ENCODE peak calls at places on chromosomes 16 and 17, in four cellular contexts. R, O, U and A are unnamed samples.

GRCh38 chr17:3990391-3991127 is 26.3 kb upstream of the ATP2A3 start:
- DNase-seq in R (peak), U (no peak), O (peak), A (no peak)

GRCh38 chr17:74444406-74444805 is 12.5 kb downstream of the GPRC5C start:
- DNase-seq in R (no peak), U (no peak), O (no peak), A (no peak)

GRCh38 chr16:17416461-17417221 is 54.1 kb downstream of the XYLT1 start:
- DNase-seq in R (peak), U (no peak), O (peak), A (no peak)

GRCh38 chr16:86227801-86228200 is 282.5 kb upstream of the FOXF1 start:
- DNase-seq in R (peak), U (no peak), O (no peak), A (no peak)

GRCh38 chr17:1413281-1413791 is 13.3 kb upstream of the YWHAE start:
- DNase-seq in O (peak), R (peak), U (no peak), A (no peak)

GRCh38 chr16:2163211-2163881 is 7.8 kb downstream of the TRAF7 start:
- DNase-seq in U (no peak), R (no peak), O (no peak), A (no peak)

GRCh38 chr16:78237856-78238255 is 138.4 kb downstream of the WWOX start:
- DNase-seq in U (no peak), R (no peak), O (no peak), A (no peak)

GRCh38 chr17:46013502-46014165 is 14.6 kb downstream of the STH start:
- DNase-seq in R (peak), O (peak), U (no peak), A (no peak)

GRCh38 chr16:17529982-17530760 is 59.4 kb upstream of the XYLT1 start:
- DNase-seq in U (no peak), O (no peak), R (no peak), A (no peak)

GRCh38 chr16:50573279-50573678 is 25.1 kb downstream of the NKD1 start:
- DNase-seq in O (no peak), R (no peak), U (no peak), A (no peak)

GRCh38 chr17:16472539-16472938 is 19.5 kb downstream of the LRRC75A start:
- DNase-seq in U (no peak), O (no peak), R (no peak), A (no peak)

GRCh38 chr17:16467886-16468285 is 24.1 kb downstream of the LRRC75A start:
- DNase-seq in O (no peak), U (no peak), R (no peak), A (no peak)

GRCh38 chr17:16473286-16474011 is 18.5 kb downstream of the LRRC75A start:
- DNase-seq in U (no peak), R (no peak), O (no peak), A (no peak)

GRCh38 chr17:16468428-16468992 is 23.5 kb downstream of the LRRC75A start:
- DNase-seq in O (no peak), R (no peak), U (no peak), A (no peak)

DNA sequence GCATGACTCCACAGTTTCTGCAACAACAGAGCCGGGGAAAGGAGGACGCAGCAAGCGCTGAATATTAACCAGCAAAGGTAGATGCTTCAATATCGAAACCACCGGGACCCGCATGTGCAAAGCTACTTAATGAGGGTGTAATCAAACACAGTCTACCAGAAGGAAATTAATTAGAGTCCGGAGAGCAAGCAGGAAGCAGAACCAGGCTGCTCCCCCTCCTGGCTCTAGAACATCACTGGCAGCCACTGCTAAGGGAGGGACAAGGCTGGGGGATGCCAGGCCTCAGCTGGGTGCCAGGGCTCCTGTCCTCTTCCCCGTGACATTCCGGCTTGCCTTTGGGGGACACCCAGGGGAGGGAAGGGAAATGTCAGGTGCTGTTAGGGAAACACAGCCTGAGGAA is 21.7 kb downstream of the LRRC75A start:
- DNase-seq in O (peak), U (no peak), R (no peak), A (no peak)
- TF ChIP-seq RFX5 in O (no peak), U (no peak), R (no peak), A (no peak)

DNA sequence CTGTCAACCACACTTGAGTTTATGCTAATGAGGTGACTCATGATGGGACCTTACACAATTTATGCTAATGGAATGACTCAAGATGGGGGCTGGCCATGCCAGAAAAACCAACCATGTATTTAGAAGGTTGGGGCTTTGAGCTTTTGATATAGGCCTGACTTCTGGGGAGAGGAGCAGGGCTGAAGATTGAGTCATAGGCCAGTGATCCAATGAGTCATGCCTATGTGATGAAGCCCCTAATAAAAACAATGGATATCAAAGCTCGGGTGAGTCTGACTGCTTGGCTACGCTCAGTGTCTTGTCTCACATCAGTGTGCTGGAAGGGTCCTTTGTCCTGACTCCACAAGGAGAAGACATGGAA is 7.3 kb downstream of the MFSD6L start:
- DNase-seq in U (no peak), O (no peak), R (peak), A (no peak)
- TF ChIP-seq RFX5 in U (no peak), O (no peak), R (no peak), A (no peak)

GRCh38 chr17:9645858-9646555 is 690 bp downstream of the USP43 start:
- DNase-seq in O (peak), U (peak), R (no peak), A (no peak)
- TF ChIP-seq RFX5 in O (no peak), U (no peak), R (no peak), A (no peak)

GRCh38 chr16:66609139-66609510 is 4.6 kb downstream of the CMTM3 start:
- DNase-seq in R (no peak), U (no peak), O (no peak), A (no peak)

GRCh38 chr16:66610111-66610820 is 5.8 kb downstream of the CMTM3 start:
- DNase-seq in O (no peak), U (no peak), R (no peak), A (no peak)

GRCh38 chr16:66606000-66606751 is 1.7 kb downstream of the CMTM3 start:
- DNase-seq in R (no peak), O (no peak), U (no peak), A (no peak)

GRCh38 chr16:66605177-66605999 is 884 bp downstream of the CMTM3 start:
- DNase-seq in O (peak), U (peak), R (peak), A (no peak)

GRCh38 chr16:66608241-66609138 is 4.0 kb downstream of the CMTM3 start:
- DNase-seq in U (peak), R (peak), O (peak), A (peak)
- TF ChIP-seq RFX5 in U (no peak), R (no peak), O (no peak), A (no peak)

GRCh38 chr16:11233727-11234376 is 22.2 kb downstream of the SOCS1 start:
- DNase-seq in R (no peak), U (no peak), O (no peak), A (peak)
- TF ChIP-seq RFX5 in R (no peak), U (no peak), O (no peak), A (no peak)

GRCh38 chr17:58332720-58333395 is 4.3 kb upstream of the TSPOAP1 start:
- DNase-seq in U (no peak), O (peak), R (no peak), A (no peak)
- TF ChIP-seq RFX5 in U (no peak), O (no peak), R (no peak), A (no peak)

GRCh38 chr17:44199553-44200477 is at the start of gene ATXN7L3:
- DNase-seq in O (peak), U (peak), R (peak), A (peak)

GRCh38 chr17:44197107-44197506 is 2.6 kb downstream of the ATXN7L3 start:
- DNase-seq in U (no peak), O (no peak), R (no peak), A (no peak)

GRCh38 chr17:44197980-44198720 is 1.5 kb downstream of the ATXN7L3 start:
- DNase-seq in U (peak), O (no peak), R (peak), A (no peak)

GRCh38 chr17:44200478-44201155 is 933 bp upstream of the ATXN7L3 start:
- DNase-seq in R (no peak), U (no peak), O (no peak), A (no peak)

GRCh38 chr17:44198721-44199552 is 747 bp downstream of the ATXN7L3 start:
- DNase-seq in O (peak), U (peak), R (peak), A (peak)
- TF ChIP-seq RFX5 in O (no peak), U (no peak), R (no peak), A (no peak)

DNA sequence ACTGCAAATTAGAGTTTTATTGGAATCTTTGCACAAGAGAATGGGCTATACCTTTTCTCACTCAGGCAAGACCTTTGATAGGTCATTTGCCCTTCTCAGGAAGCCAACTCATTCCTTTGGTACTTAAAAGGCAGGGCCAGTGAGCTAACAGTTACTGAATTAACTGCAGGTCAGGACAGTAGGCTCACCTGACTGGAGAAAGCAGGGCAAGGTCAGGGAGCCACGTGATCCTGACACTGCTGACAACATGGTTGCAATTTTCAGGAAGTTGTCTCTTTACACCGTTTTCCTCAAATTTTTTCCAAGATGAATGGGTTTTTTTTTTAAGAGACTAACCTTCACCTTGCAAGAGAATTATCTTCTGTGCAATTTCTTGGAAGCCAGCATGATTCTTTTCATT is 21.1 kb downstream of the CPSF4L start:
- DNase-seq in U (no peak), R (no peak), O (no peak), A (no peak)
- TF ChIP-seq RFX5 in U (no peak), R (no peak), O (no peak), A (no peak)

GRCh38 chr17:43900183-43900857 is 7.0 kb downstream of the MPP2 start:
- DNase-seq in R (peak), U (peak), O (peak), A (no peak)
- TF ChIP-seq RFX5 in R (no peak), U (peak), O (peak), A (no peak)

DNA sequence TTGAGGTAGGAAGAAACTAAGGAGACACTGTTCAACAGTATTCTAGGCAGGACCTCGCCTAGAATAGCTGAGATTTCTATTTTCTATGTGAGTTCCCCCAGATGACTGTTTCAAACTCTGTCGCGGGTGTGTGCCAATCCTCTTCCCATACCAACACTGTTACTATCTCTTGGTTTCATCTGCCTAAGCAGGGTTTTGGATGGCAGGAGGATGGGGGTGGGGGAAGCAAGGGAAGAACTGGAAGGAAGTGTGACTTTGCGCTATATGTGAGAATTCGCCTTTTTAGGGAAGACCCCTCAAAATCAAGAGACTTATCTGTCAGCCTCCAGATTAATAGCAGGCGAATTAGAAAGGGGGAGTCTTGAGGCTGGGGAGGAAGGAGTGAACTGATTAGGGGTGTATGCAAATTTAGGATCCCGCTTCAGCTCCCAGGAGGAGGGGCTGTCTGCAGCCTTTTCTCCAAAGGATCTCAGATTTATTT is 521 bp upstream of the G6PC3 start:
- DNase-seq in O (no peak), U (peak), R (no peak), A (no peak)
- TF ChIP-seq RFX5 in O (no peak), U (no peak), R (no peak), A (no peak)